ENCODE peak calls at places on chromosome 20, in seven cellular contexts. One of them, this sample, is unnamed.

GRCh38 chr20:31835977-31836852 is 9.2 kb downstream of the FOXS1 start:
- DNase-seq in cardiac fibroblast: peak; percentile 90
- DNase-seq in GM12865: peak; percentile 76
- DNase-seq in body of pancreas: peak; percentile 83
- DNase-seq in gastrocnemius medialis: peak; percentile 94
- DNase-seq in left ventricle myocardium inferior: peak; percentile 79
- DNase-seq in breast epithelium: peak; percentile 75
- DNase-seq in this sample: peak; percentile 88

GRCh38 chr20:51611625-51611890 is 69.0 kb upstream of the NFATC2 start:
- DNase-seq in cardiac fibroblast: no peak
- DNase-seq in GM12865: no peak
- DNase-seq in body of pancreas: no peak
- DNase-seq in gastrocnemius medialis: no peak
- DNase-seq in left ventricle myocardium inferior: no peak
- DNase-seq in breast epithelium: no peak
- DNase-seq in this sample: no peak

GRCh38 chr20:17634666-17635319 is 47.2 kb downstream of the RRBP1 start:
- DNase-seq in cardiac fibroblast: peak; percentile 45
- DNase-seq in GM12865: no peak
- DNase-seq in body of pancreas: no peak
- DNase-seq in gastrocnemius medialis: no peak
- DNase-seq in left ventricle myocardium inferior: no peak
- DNase-seq in breast epithelium: no peak
- DNase-seq in this sample: no peak

GRCh38 chr20:33602826-33603590 is 59.1 kb upstream of the C20orf144 start:
- DNase-seq in cardiac fibroblast: no peak
- DNase-seq in GM12865: peak; percentile 40
- DNase-seq in body of pancreas: no peak
- DNase-seq in gastrocnemius medialis: no peak
- DNase-seq in left ventricle myocardium inferior: no peak
- DNase-seq in breast epithelium: no peak
- DNase-seq in this sample: peak; percentile 50

GRCh38 chr20:164618-165017 is 7.4 kb downstream of the DEFB127 start:
- DNase-seq in cardiac fibroblast: no peak
- DNase-seq in GM12865: no peak
- DNase-seq in body of pancreas: no peak
- DNase-seq in gastrocnemius medialis: no peak
- DNase-seq in left ventricle myocardium inferior: no peak
- DNase-seq in breast epithelium: no peak
- DNase-seq in this sample: no peak

GRCh38 chr20:45933231-45934045 is 1.0 kb upstream of the PCIF1 start:
- DNase-seq in cardiac fibroblast: peak; percentile 82
- DNase-seq in GM12865: peak; percentile 87
- DNase-seq in body of pancreas: peak; percentile 81
- DNase-seq in gastrocnemius medialis: peak; percentile 69
- DNase-seq in left ventricle myocardium inferior: peak; percentile 73
- DNase-seq in breast epithelium: peak; percentile 71
- DNase-seq in this sample: peak; percentile 75

GRCh38 chr20:1566701-1567100 is 9.2 kb upstream of the SIRPD start:
- DNase-seq in cardiac fibroblast: no peak
- DNase-seq in GM12865: no peak
- DNase-seq in body of pancreas: no peak
- DNase-seq in gastrocnemius medialis: no peak
- DNase-seq in left ventricle myocardium inferior: no peak
- DNase-seq in breast epithelium: no peak
- DNase-seq in this sample: no peak

GRCh38 chr20:37870294-37870693 is 32.6 kb upstream of the VSTM2L start:
- DNase-seq in cardiac fibroblast: no peak
- DNase-seq in GM12865: no peak
- DNase-seq in body of pancreas: no peak
- DNase-seq in gastrocnemius medialis: no peak
- DNase-seq in left ventricle myocardium inferior: no peak
- DNase-seq in breast epithelium: no peak
- DNase-seq in this sample: no peak

GRCh38 chr20:25318471-25319240 is 70.8 kb downstream of the PYGB start:
- DNase-seq in cardiac fibroblast: no peak
- DNase-seq in GM12865: peak; percentile 94
- DNase-seq in body of pancreas: no peak
- DNase-seq in gastrocnemius medialis: no peak
- DNase-seq in left ventricle myocardium inferior: no peak
- DNase-seq in breast epithelium: no peak
- DNase-seq in this sample: no peak

GRCh38 chr20:47740225-47741184 is 44.8 kb downstream of the SULF2 start:
- DNase-seq in cardiac fibroblast: peak; percentile 20
- DNase-seq in GM12865: no peak
- DNase-seq in body of pancreas: no peak
- DNase-seq in gastrocnemius medialis: peak; percentile 29
- DNase-seq in left ventricle myocardium inferior: peak; percentile 44
- DNase-seq in breast epithelium: no peak
- DNase-seq in this sample: no peak

GRCh38 chr20:46132705-46133120 is 14.6 kb downstream of the CD40 start:
- DNase-seq in cardiac fibroblast: peak; percentile 71
- DNase-seq in GM12865: peak; percentile 76
- DNase-seq in body of pancreas: peak; percentile 77
- DNase-seq in gastrocnemius medialis: peak; percentile 50
- DNase-seq in left ventricle myocardium inferior: peak; percentile 68
- DNase-seq in breast epithelium: peak; percentile 47
- DNase-seq in this sample: peak; percentile 55

GRCh38 chr20:48283470-48284110 is 498.3 kb upstream of the SULF2 start:
- DNase-seq in cardiac fibroblast: peak; percentile 96
- DNase-seq in GM12865: no peak
- DNase-seq in body of pancreas: peak; percentile 62
- DNase-seq in gastrocnemius medialis: peak; percentile 24
- DNase-seq in left ventricle myocardium inferior: peak; percentile 42
- DNase-seq in breast epithelium: peak; percentile 86
- DNase-seq in this sample: peak; percentile 77

GRCh38 chr20:5061209-5061608 is 58.5 kb downstream of the PCNA start:
- DNase-seq in cardiac fibroblast: no peak
- DNase-seq in GM12865: no peak
- DNase-seq in body of pancreas: no peak
- DNase-seq in gastrocnemius medialis: no peak
- DNase-seq in left ventricle myocardium inferior: no peak
- DNase-seq in breast epithelium: no peak
- DNase-seq in this sample: peak; percentile 39

GRCh38 chr20:10665791-10666190 is 8.0 kb downstream of the JAG1 start:
- DNase-seq in cardiac fibroblast: peak; percentile 45
- DNase-seq in GM12865: no peak
- DNase-seq in body of pancreas: no peak
- DNase-seq in gastrocnemius medialis: peak; percentile 49
- DNase-seq in left ventricle myocardium inferior: no peak
- DNase-seq in breast epithelium: peak; percentile 78
- DNase-seq in this sample: peak; percentile 47

GRCh38 chr20:14142171-14142570 is 146.9 kb downstream of the MACROD2 start:
- DNase-seq in cardiac fibroblast: peak; percentile 62
- DNase-seq in GM12865: peak; percentile 63
- DNase-seq in body of pancreas: peak; percentile 53
- DNase-seq in gastrocnemius medialis: no peak
- DNase-seq in left ventricle myocardium inferior: no peak
- DNase-seq in breast epithelium: peak; percentile 48
- DNase-seq in this sample: peak; percentile 41

GRCh38 chr20:33262658-33263065 is 20.4 kb upstream of the BPIFB1 start:
- DNase-seq in cardiac fibroblast: peak; percentile 76
- DNase-seq in GM12865: peak; percentile 23
- DNase-seq in body of pancreas: peak; percentile 38
- DNase-seq in gastrocnemius medialis: no peak
- DNase-seq in left ventricle myocardium inferior: no peak
- DNase-seq in breast epithelium: no peak
- DNase-seq in this sample: peak; percentile 55

GRCh38 chr20:4064118-4064962 is 49.0 kb upstream of the RNF24 start:
- DNase-seq in cardiac fibroblast: peak; percentile 97
- DNase-seq in GM12865: no peak
- DNase-seq in body of pancreas: peak; percentile 91
- DNase-seq in gastrocnemius medialis: peak; percentile 83
- DNase-seq in left ventricle myocardium inferior: peak; percentile 94
- DNase-seq in breast epithelium: peak; percentile 83
- DNase-seq in this sample: peak; percentile 99

GRCh38 chr20:2796011-2796660 is 4.3 kb downstream of the CPXM1 start:
- DNase-seq in cardiac fibroblast: no peak
- DNase-seq in GM12865: no peak
- DNase-seq in body of pancreas: no peak
- DNase-seq in gastrocnemius medialis: no peak
- DNase-seq in left ventricle myocardium inferior: no peak
- DNase-seq in breast epithelium: no peak
- DNase-seq in this sample: no peak

GRCh38 chr20:2793471-2793870 is 7.0 kb downstream of the CPXM1 start:
- DNase-seq in cardiac fibroblast: no peak
- DNase-seq in GM12865: no peak
- DNase-seq in body of pancreas: no peak
- DNase-seq in gastrocnemius medialis: no peak
- DNase-seq in left ventricle myocardium inferior: no peak
- DNase-seq in breast epithelium: no peak
- DNase-seq in this sample: no peak

GRCh38 chr20:2795451-2795850 is 5.0 kb downstream of the CPXM1 start:
- DNase-seq in cardiac fibroblast: no peak
- DNase-seq in GM12865: no peak
- DNase-seq in body of pancreas: no peak
- DNase-seq in gastrocnemius medialis: no peak
- DNase-seq in left ventricle myocardium inferior: no peak
- DNase-seq in breast epithelium: no peak
- DNase-seq in this sample: no peak

GRCh38 chr20:2794202-2794748 is 6.2 kb downstream of the CPXM1 start:
- DNase-seq in cardiac fibroblast: no peak
- DNase-seq in GM12865: no peak
- DNase-seq in body of pancreas: no peak
- DNase-seq in gastrocnemius medialis: no peak
- DNase-seq in left ventricle myocardium inferior: no peak
- DNase-seq in breast epithelium: no peak
- DNase-seq in this sample: no peak

DNA sequence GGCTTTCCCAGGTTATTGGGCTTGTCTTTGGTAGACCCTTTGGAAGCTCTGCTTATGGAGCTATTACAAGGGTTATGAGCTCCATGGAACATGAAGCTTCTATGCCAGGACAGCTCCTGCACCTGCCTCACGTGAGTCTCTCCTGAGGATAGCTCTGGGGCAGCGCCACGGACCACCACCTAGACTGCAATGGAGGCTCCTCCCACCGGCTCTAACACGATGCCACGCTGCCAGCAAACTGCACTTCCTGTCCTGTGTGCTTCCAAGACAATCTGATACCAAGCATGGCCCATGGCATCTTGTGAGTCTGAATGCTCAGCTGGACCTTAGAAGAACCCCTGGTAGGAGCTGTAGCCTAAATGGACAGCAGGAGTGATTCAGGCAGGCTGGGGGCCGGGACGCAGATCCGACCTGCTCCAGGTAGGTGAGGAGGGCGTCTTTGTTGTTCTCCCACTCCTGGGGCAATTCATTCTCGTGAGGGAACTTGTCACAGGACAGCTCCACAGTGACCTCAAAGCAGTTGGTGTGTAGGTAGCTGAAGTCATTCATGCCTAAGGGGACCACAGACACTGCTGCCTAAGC is 5.5 kb downstream of the CPXM1 start:
- DNase-seq in cardiac fibroblast: no peak
- DNase-seq in GM12865: no peak
- DNase-seq in body of pancreas: no peak
- DNase-seq in gastrocnemius medialis: no peak
- DNase-seq in left ventricle myocardium inferior: no peak
- DNase-seq in breast epithelium: no peak
- DNase-seq in this sample: no peak
- H3K4me3 ChIP-seq in cardiac fibroblast: no peak overlapping the region
- H3K4me3 ChIP-seq in GM12865: no peak overlapping the region
- H3K4me3 ChIP-seq in body of pancreas: no peak overlapping the region
- H3K4me3 ChIP-seq in gastrocnemius medialis: no peak overlapping the region
- H3K4me3 ChIP-seq in left ventricle myocardium inferior: no peak overlapping the region
- H3K4me3 ChIP-seq in breast epithelium: no peak overlapping the region
- H3K4me3 ChIP-seq in this sample: no peak overlapping the region

GRCh38 chr20:64082126-64082638 is 2.0 kb downstream of the LKAAEAR1 start:
- DNase-seq in cardiac fibroblast: no peak
- DNase-seq in GM12865: no peak
- DNase-seq in body of pancreas: no peak
- DNase-seq in gastrocnemius medialis: no peak
- DNase-seq in left ventricle myocardium inferior: no peak
- DNase-seq in breast epithelium: no peak
- DNase-seq in this sample: no peak
- TF ChIP-seq CTCF in cardiac fibroblast: no peak
- TF ChIP-seq CTCF in GM12865: no peak
- TF ChIP-seq CTCF in body of pancreas: no peak
- TF ChIP-seq CTCF in gastrocnemius medialis: no peak
- TF ChIP-seq CTCF in left ventricle myocardium inferior: no peak
- TF ChIP-seq CTCF in breast epithelium: no peak
- TF ChIP-seq CTCF in this sample: no peak

GRCh38 chr20:36607586-36608387 is 2.2 kb downstream of the RAB5IF start:
- DNase-seq in cardiac fibroblast: no peak
- DNase-seq in GM12865: no peak
- DNase-seq in body of pancreas: no peak
- DNase-seq in gastrocnemius medialis: no peak
- DNase-seq in left ventricle myocardium inferior: no peak
- DNase-seq in breast epithelium: no peak
- DNase-seq in this sample: no peak

GRCh38 chr20:36605309-36606170 is at the start of gene RAB5IF:
- DNase-seq in cardiac fibroblast: peak; percentile 99
- DNase-seq in GM12865: peak; percentile 100
- DNase-seq in body of pancreas: peak; percentile 99
- DNase-seq in gastrocnemius medialis: peak; percentile 99
- DNase-seq in left ventricle myocardium inferior: peak; percentile 99
- DNase-seq in breast epithelium: peak; percentile 98
- DNase-seq in this sample: peak; percentile 98

GRCh38 chr20:36601546-36601945 is 4.0 kb upstream of the RAB5IF start:
- DNase-seq in cardiac fibroblast: no peak
- DNase-seq in GM12865: no peak
- DNase-seq in body of pancreas: no peak
- DNase-seq in gastrocnemius medialis: no peak
- DNase-seq in left ventricle myocardium inferior: no peak
- DNase-seq in breast epithelium: no peak
- DNase-seq in this sample: no peak

GRCh38 chr20:36606171-36607116 is 865 bp downstream of the RAB5IF start:
- DNase-seq in cardiac fibroblast: peak; percentile 60
- DNase-seq in GM12865: peak; percentile 28
- DNase-seq in body of pancreas: peak; percentile 25
- DNase-seq in gastrocnemius medialis: peak; percentile 67
- DNase-seq in left ventricle myocardium inferior: no peak
- DNase-seq in breast epithelium: no peak
- DNase-seq in this sample: peak; percentile 22

DNA sequence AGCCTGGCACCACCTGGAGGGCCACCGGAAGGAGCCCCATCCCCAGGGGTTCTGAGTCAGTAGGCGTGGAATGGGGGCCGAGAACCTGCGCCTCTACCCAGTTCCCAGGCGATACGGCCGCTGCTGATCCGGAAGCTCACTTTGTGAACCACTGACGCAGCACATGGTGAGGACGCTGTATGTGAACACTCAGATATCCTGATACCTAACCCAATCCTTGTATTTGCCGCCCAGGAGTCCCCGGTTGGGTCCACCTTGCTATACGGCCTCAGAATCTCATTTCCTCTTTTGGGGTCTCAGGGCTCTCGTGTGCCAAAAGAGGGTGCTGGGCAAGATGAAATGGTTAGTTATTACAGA is 649 bp upstream of the RAB5IF start:
- DNase-seq in cardiac fibroblast: no peak
- DNase-seq in GM12865: peak; percentile 95
- DNase-seq in body of pancreas: peak; percentile 22
- DNase-seq in gastrocnemius medialis: peak; percentile 31
- DNase-seq in left ventricle myocardium inferior: peak; percentile 19
- DNase-seq in breast epithelium: peak; percentile 26
- DNase-seq in this sample: peak; percentile 19
- H3K4me3 ChIP-seq in cardiac fibroblast: no peak overlapping the region
- H3K4me3 ChIP-seq in GM12865: peak overlapping the region; percentile 71
- H3K4me3 ChIP-seq in body of pancreas: no peak overlapping the region
- H3K4me3 ChIP-seq in gastrocnemius medialis: peak overlapping the region; percentile 67
- H3K4me3 ChIP-seq in left ventricle myocardium inferior: peak overlapping the region; percentile 84
- H3K4me3 ChIP-seq in breast epithelium: peak overlapping the region; percentile 97
- H3K4me3 ChIP-seq in this sample: peak overlapping the region; percentile 38

GRCh38 chr20:39676857-39677351 is 714.8 kb downstream of the DHX35 start:
- DNase-seq in cardiac fibroblast: peak; percentile 1
- DNase-seq in GM12865: peak; percentile 2
- DNase-seq in body of pancreas: peak; percentile 44
- DNase-seq in gastrocnemius medialis: no peak
- DNase-seq in left ventricle myocardium inferior: no peak
- DNase-seq in breast epithelium: peak; percentile 64
- DNase-seq in this sample: no peak
- TF ChIP-seq CTCF in cardiac fibroblast: peak; percentile 32
- TF ChIP-seq CTCF in GM12865: peak; percentile 33
- TF ChIP-seq CTCF in body of pancreas: peak; percentile 15
- TF ChIP-seq CTCF in gastrocnemius medialis: no peak
- TF ChIP-seq CTCF in left ventricle myocardium inferior: no peak
- TF ChIP-seq CTCF in breast epithelium: no peak
- TF ChIP-seq CTCF in this sample: no peak